ENCODE peak calls at places on chromosomes 6 and 20, in seven cellular contexts. F, Z, X, J, V, S and U are unnamed samples. For H3K27me3, the result is how much of the 10 kb centered on the place peaks cover.

GRCh38 chr6:30100585-30101422 is 12.1 kb downstream of the TRIM31 start:
- DNase-seq in F (peak), Z (peak), X (peak), J (peak), V (peak), S (no peak), U (no peak)

GRCh38 chr6:32972353-32973143 is 4.2 kb downstream of the BRD2 start:
- DNase-seq in F (no peak), Z (peak), X (no peak), J (no peak), V (no peak), S (no peak), U (peak)

GRCh38 chr6:125986956-125987617 is 747 bp downstream of the TRMT11 start:
- DNase-seq in F (no peak), Z (no peak), X (no peak), J (no peak), V (no peak), S (no peak), U (no peak)

GRCh38 chr20:44215125-44215524 is 4.6 kb upstream of the OSER1 start:
- DNase-seq in F (peak), Z (peak), X (peak), J (peak), V (peak), S (no peak), U (peak)

GRCh38 chr20:61499859-61500258 is 247.8 kb downstream of the CDH4 start:
- DNase-seq in F (no peak), Z (peak), X (no peak), J (no peak), V (no peak), S (no peak), U (no peak)

GRCh38 chr6:1481326-1481725 is 92.0 kb downstream of the FOXF2 start:
- DNase-seq in F (no peak), Z (no peak), X (no peak), J (no peak), V (no peak), S (peak), U (no peak)

GRCh38 chr20:5910192-5910591 is 40.1 kb downstream of the TRMT6 start:
- DNase-seq in F (no peak), Z (no peak), X (no peak), J (no peak), V (no peak), S (no peak), U (no peak)

GRCh38 chr6:163085426-163085825 is 329.1 kb upstream of the QKI start:
- DNase-seq in F (no peak), Z (no peak), X (no peak), J (no peak), V (no peak), S (no peak), U (no peak)

GRCh38 chr6:82006027-82006738 is 241.4 kb downstream of the IBTK start:
- DNase-seq in F (peak), Z (peak), X (no peak), J (no peak), V (no peak), S (no peak), U (no peak)

GRCh38 chr20:59772931-59773913 is 160.2 kb downstream of the SYCP2 start:
- DNase-seq in F (peak), Z (peak), X (no peak), J (no peak), V (peak), S (no peak), U (no peak)

GRCh38 chr20:45456632-45457031 is 12.9 kb upstream of the WFDC2 start:
- DNase-seq in F (peak), Z (no peak), X (no peak), J (no peak), V (peak), S (no peak), U (no peak)

GRCh38 chr20:12956303-12956702 is 52.5 kb upstream of the SPTLC3 start:
- DNase-seq in F (no peak), Z (no peak), X (no peak), J (no peak), V (no peak), S (no peak), U (no peak)

GRCh38 chr6:107185570-107185969 is 70.3 kb upstream of the BEND3 start:
- DNase-seq in F (no peak), Z (no peak), X (no peak), J (no peak), V (no peak), S (no peak), U (no peak)

GRCh38 chr6:163165922-163166321 is 248.6 kb upstream of the QKI start:
- DNase-seq in F (no peak), Z (no peak), X (no peak), J (no peak), V (no peak), S (no peak), U (no peak)

GRCh38 chr20:35711588-35712209 is 12.5 kb downstream of the ROMO1 start:
- DNase-seq in F (no peak), Z (no peak), X (no peak), J (no peak), V (no peak), S (no peak), U (no peak)

GRCh38 chr6:54361734-54362133 is 53.5 kb downstream of the TINAG start:
- DNase-seq in F (no peak), Z (no peak), X (no peak), J (no peak), V (no peak), S (no peak), U (no peak)

GRCh38 chr6:5398530-5398929 is 137.2 kb downstream of the FARS2 start:
- DNase-seq in F (no peak), Z (no peak), X (no peak), J (no peak), V (no peak), S (no peak), U (no peak)

GRCh38 chr20:4613718-4614620 is 107.7 kb upstream of the PRND start:
- DNase-seq in F (peak), Z (no peak), X (peak), J (no peak), V (peak), S (no peak), U (peak)

GRCh38 chr6:55011034-55011433 is 163.3 kb upstream of the HCRTR2 start:
- DNase-seq in F (no peak), Z (no peak), X (no peak), J (no peak), V (no peak), S (no peak), U (no peak)

GRCh38 chr6:56664007-56664406 is 21.3 kb upstream of the DST start:
- DNase-seq in F (no peak), Z (no peak), X (no peak), J (no peak), V (no peak), S (no peak), U (no peak)

GRCh38 chr20:62887147-62887859 is 25.7 kb upstream of the TCFL5 start:
- DNase-seq in F (peak), Z (no peak), X (peak), J (peak), V (peak), S (peak), U (peak)

GRCh38 chr20:57329608-57330221 is at the start of gene SPO11:
- DNase-seq in F (peak), Z (no peak), X (no peak), J (no peak), V (no peak), S (no peak), U (no peak)

GRCh38 chr20:40692240-40693011 is 3.4 kb upstream of the MAFB start:
- DNase-seq in F (no peak), Z (no peak), X (no peak), J (no peak), V (no peak), S (no peak), U (no peak)

GRCh38 chr20:60036346-60037119 is 78.3 kb downstream of the CDH26 start:
- DNase-seq in F (no peak), Z (no peak), X (no peak), J (no peak), V (no peak), S (no peak), U (no peak)

GRCh38 chr6:39865011-39865888 is 69.0 kb downstream of the MOCS1 start:
- DNase-seq in F (peak), Z (no peak), X (peak), J (peak), V (peak), S (no peak), U (peak)

GRCh38 chr6:8082954-8083858 is 19.0 kb upstream of the BLOC1S5 start:
- DNase-seq in F (no peak), Z (no peak), X (no peak), J (no peak), V (peak), S (peak), U (no peak)

DNA sequence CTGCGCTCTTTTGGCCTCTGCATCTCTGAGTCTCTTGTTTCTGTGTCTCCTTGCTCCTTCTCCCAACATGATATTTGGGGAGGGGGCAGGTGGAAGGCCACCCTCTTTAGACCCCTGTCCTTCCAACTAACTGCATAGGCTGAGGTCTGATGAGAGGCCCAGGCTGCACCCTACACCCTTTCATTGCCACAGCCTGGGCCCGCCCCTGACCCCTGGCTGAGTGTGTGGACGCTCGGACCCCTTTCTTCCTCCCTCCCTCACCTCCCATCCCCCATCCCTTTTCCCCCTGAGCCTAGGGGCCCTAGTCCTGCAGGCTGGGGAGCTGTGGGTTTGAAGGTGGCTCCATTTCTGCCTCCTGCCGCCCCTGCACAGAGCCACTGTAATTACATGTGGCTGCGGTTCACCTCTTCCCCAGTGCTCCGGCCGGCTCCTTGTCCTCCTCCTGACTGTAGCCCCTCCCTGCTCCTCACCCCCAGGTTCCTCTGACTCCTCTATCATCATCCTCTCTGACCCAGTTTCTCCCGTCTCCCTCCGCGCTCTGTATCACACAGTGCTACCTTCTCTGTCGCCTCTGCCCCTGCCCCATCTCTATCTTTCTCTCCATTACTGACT is 6.8 kb downstream of the MDFI start:
- DNase-seq in F (no peak), Z (no peak), X (no peak), J (no peak), V (no peak), S (no peak), U (no peak)
- H3K27me3 ChIP-seq in F (under half), Z (under half), X (under half), J (under half), V (under half), S (under half), U (under half)

DNA sequence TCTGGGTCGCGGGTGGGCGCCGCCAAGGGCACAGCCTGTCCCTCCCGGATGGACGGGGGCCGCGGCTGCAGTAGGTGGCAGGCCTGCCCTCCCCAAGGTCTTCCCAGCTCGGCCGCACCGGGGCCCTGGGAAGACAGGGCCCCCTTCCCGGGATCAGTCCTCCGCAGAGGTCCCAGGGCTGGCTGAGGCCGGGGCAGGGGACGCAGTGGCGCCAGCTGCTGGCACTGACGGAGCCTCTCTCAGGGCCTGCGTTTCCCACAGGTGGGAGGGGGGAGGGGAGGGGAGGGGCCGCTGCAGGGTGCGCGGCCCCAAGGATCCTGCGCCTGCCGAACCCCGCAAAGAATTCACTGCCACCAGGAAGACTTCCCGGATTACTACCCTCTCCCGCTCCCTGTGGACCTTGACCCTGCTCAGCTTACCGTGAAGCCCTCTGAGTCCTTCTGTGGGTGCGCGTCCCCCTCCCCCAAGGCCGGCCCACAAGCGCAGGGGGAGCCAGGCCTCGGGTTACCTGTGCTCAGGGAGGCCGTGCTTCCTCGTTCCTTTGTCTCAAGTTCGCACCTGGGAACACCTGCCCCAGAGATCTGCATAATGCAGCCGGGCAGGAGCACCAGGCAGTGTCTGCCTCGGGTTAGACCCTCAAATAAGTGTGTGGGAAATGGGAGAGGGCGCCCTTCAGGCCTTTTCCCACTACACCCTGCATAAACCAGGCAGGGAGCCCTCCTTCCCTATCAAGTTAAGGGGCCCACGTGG is 5.1 kb downstream of the LZTS3 start:
- DNase-seq in F (peak), Z (peak), X (peak), J (no peak), V (peak), S (no peak), U (no peak)
- TF ChIP-seq CTCF in F (no peak), Z (no peak), X (no peak), J (no peak), V (no peak), S (no peak), U (no peak)

GRCh38 chr6:41408576-41408975 is 73.2 kb downstream of the NCR2 start:
- DNase-seq in F (no peak), Z (no peak), X (no peak), J (no peak), V (no peak), S (no peak), U (no peak)
- H3K27me3 ChIP-seq in F (under half), Z (half or more), X (half or more), J (under half), V (under half), S (under half), U (under half)

GRCh38 chr6:95186710-95187109 is 390.6 kb upstream of the MANEA start:
- DNase-seq in F (no peak), Z (no peak), X (no peak), J (no peak), V (no peak), S (no peak), U (no peak)
- TF ChIP-seq CTCF in F (no peak), Z (no peak), X (no peak), J (no peak), V (no peak), S (no peak), U (no peak)

GRCh38 chr20:19769516-19769915 is 11.5 kb downstream of the RIN2 start:
- DNase-seq in F (no peak), Z (no peak), X (no peak), J (no peak), V (no peak), S (no peak), U (no peak)

GRCh38 chr20:19774086-19774933 is 16.3 kb downstream of the RIN2 start:
- DNase-seq in F (no peak), Z (no peak), X (no peak), J (no peak), V (no peak), S (no peak), U (no peak)

GRCh38 chr20:19770375-19770774 is 12.3 kb downstream of the RIN2 start:
- DNase-seq in F (no peak), Z (no peak), X (no peak), J (no peak), V (no peak), S (no peak), U (no peak)

GRCh38 chr20:19773471-19773870 is 15.4 kb downstream of the RIN2 start:
- DNase-seq in F (no peak), Z (no peak), X (no peak), J (no peak), V (no peak), S (no peak), U (no peak)

GRCh38 chr20:19771031-19771430 is 13.0 kb downstream of the RIN2 start:
- DNase-seq in F (no peak), Z (no peak), X (no peak), J (no peak), V (no peak), S (no peak), U (no peak)
- H3K27me3 ChIP-seq in F (under half), Z (under half), X (under half), J (under half), V (under half), S (under half), U (under half)

GRCh38 chr20:32858873-32859372 is at the start of gene EFCAB8:
- DNase-seq in F (no peak), Z (no peak), X (no peak), J (no peak), V (no peak), S (no peak), U (no peak)
- TF ChIP-seq CTCF in F (no peak), Z (no peak), X (no peak), J (no peak), V (no peak), S (no peak), U (no peak)

DNA sequence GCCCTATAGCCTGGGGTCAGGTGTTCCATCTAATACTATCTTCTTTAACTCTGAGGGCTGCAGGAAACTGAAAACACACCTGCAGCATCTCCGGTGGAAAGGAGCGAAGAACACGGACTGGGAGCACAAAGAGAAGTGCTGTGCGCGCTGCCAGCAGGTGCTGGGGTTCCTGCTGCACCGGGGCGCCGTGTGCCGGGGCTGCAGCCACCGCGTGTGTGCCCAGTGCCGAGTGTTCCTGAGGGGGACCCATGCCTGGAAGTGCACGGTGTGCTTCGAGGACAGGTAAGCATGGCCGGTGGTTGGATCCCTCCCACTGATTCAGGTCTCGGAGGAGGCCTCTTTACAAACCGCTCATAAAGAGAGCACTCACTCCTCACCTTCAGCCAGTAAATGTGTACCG is 15.5 kb downstream of the SYTL3 start:
- DNase-seq in F (peak), Z (no peak), X (no peak), J (no peak), V (no peak), S (no peak), U (no peak)
- H3K27me3 ChIP-seq in F (under half), Z (under half), X (under half), J (under half), V (under half), S (under half), U (under half)

GRCh38 chr20:33915726-33916331 is 77.9 kb upstream of the RALY start:
- DNase-seq in F (peak), Z (peak), X (peak), J (peak), V (peak), S (no peak), U (peak)
- TF ChIP-seq CTCF in F (peak), Z (peak), X (peak), J (peak), V (peak), S (peak), U (peak)